ENCODE peak calls at places on chromosome 10, in eight cellular contexts. K is suprapubic skin; E is right cardiac atrium; N is colonic mucosa; S is CD8-positive, alpha-beta memory T cell; Q is upper lobe of right lung; O is uterus; Y is HCT116. P is an unnamed sample. For H3K4me1, the result is how much of the 10 kb centered on the place peaks cover.

GRCh38 chr10:100008708-100009282 is 952 bp downstream of the DNMBP start:
- DNase-seq in N (no peak), E (no peak), Y (no peak), K (no peak), S (no peak), O (no peak), Q (no peak), P (no peak)

GRCh38 chr10:104054430-104054829 is 31.2 kb downstream of the COL17A1 start:
- DNase-seq in K (no peak), O (no peak), E (no peak), N (no peak), Y (no peak), S (no peak), Q (no peak), P (no peak)

GRCh38 chr10:33661580-33662269 is 327.3 kb upstream of the NRP1 start:
- DNase-seq in S (no peak), K (peak), Q (peak), N (peak), E (peak), Y (no peak), O (peak), P (peak)

GRCh38 chr10:60270426-60270825 is 119.2 kb downstream of the ANK3 start:
- DNase-seq in S (no peak), E (no peak), N (no peak), K (no peak), Q (no peak), O (no peak), Y (no peak), P (no peak)

GRCh38 chr10:125012851-125013528 is 71.1 kb downstream of the ZRANB1 start:
- DNase-seq in N (no peak), E (peak), K (no peak), Q (no peak), Y (no peak), O (no peak), S (no peak), P (no peak)

GRCh38 chr10:11181996-11182395 is 164.3 kb downstream of the CELF2 start:
- DNase-seq in Q (no peak), O (peak), Y (no peak), N (no peak), K (no peak), S (no peak), E (peak), P (peak)

GRCh38 chr10:15485684-15486316 is 114.7 kb upstream of the FAM171A1 start:
- DNase-seq in Y (no peak), K (no peak), O (peak), S (no peak), Q (no peak), N (no peak), E (peak), P (no peak)

GRCh38 chr10:96511044-96511945 is 2.4 kb downstream of the TLL2 start:
- DNase-seq in S (no peak), O (no peak), K (no peak), Y (peak), Q (no peak), N (peak), E (no peak), P (no peak)

GRCh38 chr10:73907841-73908517 is 3.0 kb upstream of the PLAU start:
- DNase-seq in E (peak), N (peak), Q (no peak), Y (no peak), O (no peak), S (no peak), K (peak), P (peak)

GRCh38 chr10:68090586-68090985 is 15.5 kb upstream of the HERC4 start:
- DNase-seq in Q (no peak), O (no peak), K (no peak), N (no peak), Y (no peak), S (no peak), E (no peak), P (no peak)

GRCh38 chr10:54063514-54063913 is 737.5 kb downstream of the PCDH15 start:
- DNase-seq in Q (no peak), N (no peak), O (no peak), S (no peak), K (no peak), E (no peak), Y (no peak), P (no peak)

GRCh38 chr10:123560301-123561144 is 105.6 kb upstream of the GPR26 start:
- DNase-seq in Y (no peak), Q (no peak), E (no peak), N (peak), S (no peak), K (peak), O (no peak), P (no peak)

GRCh38 chr10:2891073-2891769 is 176.1 kb upstream of the PFKP start:
- DNase-seq in Q (no peak), K (no peak), O (no peak), N (no peak), Y (no peak), E (no peak), S (no peak), P (no peak)

GRCh38 chr10:32948451-32948850 is 9.6 kb downstream of the ITGB1 start:
- DNase-seq in O (no peak), Q (no peak), E (no peak), Y (peak), K (no peak), N (no peak), S (no peak), P (no peak)

GRCh38 chr10:121531830-121532178 is 66.4 kb downstream of the FGFR2 start:
- DNase-seq in K (no peak), N (no peak), S (no peak), Y (no peak), E (no peak), Q (no peak), O (no peak), P (no peak)

GRCh38 chr10:121764241-121764942 is 163.4 kb downstream of the ATE1 start:
- DNase-seq in S (no peak), Q (no peak), K (no peak), E (no peak), O (no peak), Y (no peak), N (no peak), P (no peak)

GRCh38 chr10:104331208-104331838 is 6.9 kb downstream of the ITPRIP start:
- DNase-seq in E (peak), N (no peak), O (no peak), Q (no peak), S (no peak), Y (peak), K (peak), P (no peak)

GRCh38 chr10:16392661-16393060 is 44.1 kb upstream of the PTER start:
- DNase-seq in K (no peak), O (no peak), Q (no peak), N (no peak), Y (no peak), E (no peak), S (no peak), P (no peak)

GRCh38 chr10:89515031-89515841 is 20.2 kb downstream of the SLC16A12 start:
- DNase-seq in S (no peak), K (no peak), E (peak), Y (no peak), O (no peak), Q (no peak), N (no peak), P (no peak)

GRCh38 chr10:17428616-17429097 is 25.7 kb downstream of the ST8SIA6 start:
- DNase-seq in N (no peak), O (no peak), Q (no peak), E (peak), K (no peak), S (peak), Y (no peak), P (no peak)

GRCh38 chr10:68516766-68517165 is 10.6 kb downstream of the SLC25A16 start:
- DNase-seq in N (no peak), Q (no peak), O (no peak), E (no peak), K (no peak), S (no peak), Y (no peak), P (no peak)

DNA sequence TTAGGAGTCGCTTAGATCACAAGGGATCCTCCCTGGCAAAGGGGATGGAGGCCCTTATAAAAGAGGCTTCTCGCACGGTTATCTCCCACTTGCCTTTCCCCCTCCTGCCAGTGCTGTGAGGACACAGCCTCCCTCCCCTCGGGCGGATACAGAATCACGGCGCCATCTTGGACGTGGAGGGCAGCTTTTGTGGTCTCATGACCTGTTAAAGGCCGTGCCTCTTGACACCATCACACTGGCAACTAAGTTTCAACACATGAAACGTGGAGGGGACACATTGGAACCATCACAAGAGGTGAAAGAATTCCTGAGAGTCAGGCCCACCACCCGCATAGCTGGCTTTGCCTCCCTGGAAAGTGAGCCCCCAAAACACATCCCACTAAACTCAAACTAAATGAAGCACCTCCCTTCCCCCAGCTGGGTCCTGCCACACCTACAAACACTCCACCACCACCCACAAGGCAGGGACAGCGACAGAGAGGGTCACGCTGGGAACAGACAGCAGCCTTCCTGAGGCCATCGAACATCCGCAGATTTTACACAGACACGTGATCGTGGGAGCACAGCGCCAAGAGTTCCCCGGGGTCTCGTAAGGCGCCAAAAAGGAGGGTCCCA is 110.6 kb downstream of the TCERG1L start:
- DNase-seq in Y (no peak), Q (no peak), O (no peak), E (no peak), K (no peak), S (no peak), N (no peak), P (no peak)
- H3K4me1 ChIP-seq in Y (under half), Q (under half), O (under half), E (under half), K (under half), S (under half), N (under half), P (under half)

DNA sequence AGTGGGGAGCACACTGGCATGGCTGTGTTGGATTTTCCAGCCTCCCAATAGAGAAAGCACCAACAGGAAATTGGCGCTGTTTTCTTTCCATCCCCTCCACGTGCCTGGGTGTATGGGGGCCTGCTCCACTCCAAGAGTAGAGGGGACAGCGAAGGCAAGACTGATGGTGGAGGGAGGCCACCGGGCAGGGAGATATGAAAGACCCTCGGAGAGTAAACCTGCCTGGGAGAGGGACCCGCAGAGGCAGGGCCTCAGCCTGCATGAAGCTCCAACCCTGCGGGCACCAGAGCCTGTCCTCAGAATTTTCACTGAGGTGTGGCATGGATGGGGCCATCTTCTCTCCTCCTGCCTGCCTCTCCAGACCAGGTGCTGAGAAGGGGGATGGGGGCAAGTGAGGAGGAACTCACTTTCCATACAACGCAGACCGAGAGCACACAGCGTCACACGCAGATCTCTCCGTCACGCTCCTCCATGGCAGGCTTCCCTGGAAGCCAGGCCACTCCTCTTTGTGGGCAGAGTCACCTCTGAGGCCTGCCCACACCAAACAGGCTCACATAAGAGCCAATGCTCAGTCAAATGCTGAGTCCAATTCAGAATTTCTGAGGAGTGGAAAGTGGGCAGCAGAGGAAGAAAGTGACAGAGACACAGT is 18.8 kb downstream of the ANXA11 start:
- DNase-seq in O (no peak), S (peak), E (peak), N (no peak), Q (no peak), K (no peak), Y (no peak), P (peak)
- H3K4me1 ChIP-seq in O (under half), S (half or more), E (under half), N (under half), Q (half or more), K (half or more), Y (under half), P (half or more)

GRCh38 chr10:75774780-75775490 is 343.5 kb downstream of the LRMDA start:
- DNase-seq in Q (no peak), Y (no peak), E (no peak), O (peak), S (no peak), N (no peak), K (no peak), P (no peak)
- H3K4me1 ChIP-seq in Q (under half), Y (under half), E (under half), O (under half), S (under half), N (under half), K (under half), P (under half)

GRCh38 chr10:87702973-87703294 is 43.3 kb downstream of the PAPSS2 start:
- DNase-seq in Q (no peak), Y (no peak), S (no peak), N (no peak), E (no peak), K (no peak), O (no peak), P (no peak)
- H3K4me1 ChIP-seq in Q (under half), Y (under half), S (under half), N (under half), E (under half), K (under half), O (under half), P (under half)

P was measured in left ventricle myocardium inferior.